ENCODE peak calls at places on chromosomes 2 and 18, in four cellular contexts. One of them, this sample, is unnamed.
A peak's percentile ranks its signal among the peaks of the same experiment; 100 is the strongest.

GRCh38 chr18:2979027-2979570 is 33.8 kb downstream of the LPIN2 start:
- DNase-seq in CD4-positive, CD25-positive, alpha-beta regulatory T cell: no peak
- DNase-seq in stimulated activated CD8-positive, alpha-beta memory T cell treated with anti-CD3 and anti-CD28 coated beads, Interleukin-4, amount 100 ng/mL, for 48 hours: no peak
- DNase-seq in H54: no peak
- DNase-seq in this sample: no peak

GRCh38 chr2:56185582-56186046 is 1.8 kb downstream of the CCDC85A start:
- DNase-seq in stimulated activated CD8-positive, alpha-beta memory T cell treated with anti-CD3 and anti-CD28 coated beads, Interleukin-4, amount 100 ng/mL, for 48 hours: no peak
- DNase-seq in H54: peak; percentile 65
- DNase-seq in CD4-positive, CD25-positive, alpha-beta regulatory T cell: no peak
- DNase-seq in this sample: peak; percentile 64

GRCh38 chr2:78615956-78616355 is 409.5 kb upstream of the REG3G start:
- DNase-seq in stimulated activated CD8-positive, alpha-beta memory T cell treated with anti-CD3 and anti-CD28 coated beads, Interleukin-4, amount 100 ng/mL, for 48 hours: no peak
- DNase-seq in H54: no peak
- DNase-seq in CD4-positive, CD25-positive, alpha-beta regulatory T cell: no peak
- DNase-seq in this sample: no peak

GRCh38 chr2:234606906-234607305 is 110.0 kb upstream of the ARL4C start:
- DNase-seq in H54: no peak
- DNase-seq in stimulated activated CD8-positive, alpha-beta memory T cell treated with anti-CD3 and anti-CD28 coated beads, Interleukin-4, amount 100 ng/mL, for 48 hours: no peak
- DNase-seq in CD4-positive, CD25-positive, alpha-beta regulatory T cell: no peak
- DNase-seq in this sample: no peak

GRCh38 chr2:216406861-216407260 is 5.4 kb upstream of the SMARCAL1 start:
- DNase-seq in stimulated activated CD8-positive, alpha-beta memory T cell treated with anti-CD3 and anti-CD28 coated beads, Interleukin-4, amount 100 ng/mL, for 48 hours: no peak
- DNase-seq in CD4-positive, CD25-positive, alpha-beta regulatory T cell: no peak
- DNase-seq in H54: no peak
- DNase-seq in this sample: no peak

GRCh38 chr2:218988164-218988563 is 3.2 kb upstream of the FEV start:
- DNase-seq in stimulated activated CD8-positive, alpha-beta memory T cell treated with anti-CD3 and anti-CD28 coated beads, Interleukin-4, amount 100 ng/mL, for 48 hours: no peak
- DNase-seq in CD4-positive, CD25-positive, alpha-beta regulatory T cell: no peak
- DNase-seq in H54: no peak
- DNase-seq in this sample: no peak

GRCh38 chr2:9097239-9097638 is 93.8 kb upstream of the MBOAT2 start:
- DNase-seq in stimulated activated CD8-positive, alpha-beta memory T cell treated with anti-CD3 and anti-CD28 coated beads, Interleukin-4, amount 100 ng/mL, for 48 hours: no peak
- DNase-seq in CD4-positive, CD25-positive, alpha-beta regulatory T cell: no peak
- DNase-seq in H54: no peak
- DNase-seq in this sample: no peak

GRCh38 chr2:164048729-164049128 is 312.9 kb upstream of the FIGN start:
- DNase-seq in stimulated activated CD8-positive, alpha-beta memory T cell treated with anti-CD3 and anti-CD28 coated beads, Interleukin-4, amount 100 ng/mL, for 48 hours: no peak
- DNase-seq in H54: no peak
- DNase-seq in CD4-positive, CD25-positive, alpha-beta regulatory T cell: no peak
- DNase-seq in this sample: no peak

GRCh38 chr2:71100195-71100964 is 29.6 kb downstream of the MCEE start:
- DNase-seq in H54: peak; percentile 71
- DNase-seq in CD4-positive, CD25-positive, alpha-beta regulatory T cell: peak; percentile 47
- DNase-seq in stimulated activated CD8-positive, alpha-beta memory T cell treated with anti-CD3 and anti-CD28 coated beads, Interleukin-4, amount 100 ng/mL, for 48 hours: peak; percentile 72
- DNase-seq in this sample: peak; percentile 84

GRCh38 chr18:48022531-48023330 is 92.3 kb upstream of the SMAD2 start:
- DNase-seq in H54: peak; percentile 55
- DNase-seq in stimulated activated CD8-positive, alpha-beta memory T cell treated with anti-CD3 and anti-CD28 coated beads, Interleukin-4, amount 100 ng/mL, for 48 hours: no peak
- DNase-seq in CD4-positive, CD25-positive, alpha-beta regulatory T cell: peak; percentile 60
- DNase-seq in this sample: no peak

This sample was measured in H1.